ENCODE peak calls at places on chromosomes 1 and 21, in ten cellular contexts. K is stomach, U is WTC11, I is endothelial cell, Z is foreskin keratinocyte, L is cardiac muscle cell, G is breast epithelium, Y is ovary, P is Calu3, S is Peyer's patch. E is an unnamed sample.

GRCh38 chr21:36504067-36505058 is 24.4 kb upstream of the CLDN14 start:
- DNase-seq in K (no peak), U (peak), I (peak), Z (no peak), L (peak), G (no peak), Y (no peak), P (peak), S (peak), E (no peak)

GRCh38 chr1:198747127-198747526 is 108.3 kb downstream of the PTPRC start:
- DNase-seq in K (no peak), U (no peak), I (no peak), Z (no peak), L (no peak), G (no peak), Y (no peak), P (no peak), S (no peak), E (no peak)

GRCh38 chr1:179175011-179175934 is 54.2 kb downstream of the ABL2 start:
- DNase-seq in K (no peak), U (no peak), I (no peak), Z (peak), L (peak), G (peak), Y (no peak), P (peak), S (no peak), E (no peak)

GRCh38 chr1:64623750-64624445 is 121.0 kb upstream of the RAVER2 start:
- DNase-seq in K (no peak), U (no peak), I (no peak), Z (peak), L (peak), G (no peak), Y (no peak), P (peak), S (no peak), E (no peak)

GRCh38 chr1:31216016-31216415 is 23.7 kb downstream of the NKAIN1 start:
- DNase-seq in K (peak), U (peak), I (peak), Z (peak), L (peak), G (peak), Y (peak), P (no peak), S (peak), E (no peak)

GRCh38 chr1:27496604-27497155 is 6.7 kb upstream of the WASF2 start:
- DNase-seq in K (no peak), U (peak), I (peak), Z (no peak), L (peak), G (no peak), Y (peak), P (no peak), S (peak), E (no peak)

GRCh38 chr1:104987210-104987609 is 1237.5 kb downstream of the AMY1C start:
- DNase-seq in K (no peak), U (no peak), I (no peak), Z (no peak), L (no peak), G (no peak), Y (no peak), P (no peak), S (no peak), E (no peak)

GRCh38 chr1:25922633-25923567 is 16.7 kb upstream of the STMN1 start:
- DNase-seq in K (peak), U (peak), I (peak), Z (peak), L (peak), G (no peak), Y (peak), P (peak), S (peak), E (peak)

GRCh38 chr1:166111430-166111829 is 55.4 kb downstream of the FAM78B start:
- DNase-seq in K (no peak), U (no peak), I (no peak), Z (no peak), L (no peak), G (no peak), Y (no peak), P (no peak), S (no peak), E (no peak)

GRCh38 chr1:86912501-86912900 is 1.4 kb downstream of the SELENOF start:
- DNase-seq in K (no peak), U (no peak), I (no peak), Z (no peak), L (peak), G (no peak), Y (no peak), P (no peak), S (no peak), E (no peak)

GRCh38 chr1:40432644-40433385 is 17.5 kb upstream of the ZFP69B start:
- DNase-seq in K (no peak), U (no peak), I (no peak), Z (no peak), L (peak), G (no peak), Y (no peak), P (no peak), S (no peak), E (no peak)

GRCh38 chr1:230197644-230198567 is 130.9 kb downstream of the GALNT2 start:
- DNase-seq in K (peak), U (no peak), I (no peak), Z (no peak), L (no peak), G (no peak), Y (no peak), P (no peak), S (no peak), E (no peak)

GRCh38 chr1:26276432-26276838 is 3.5 kb upstream of the SH3BGRL3 start:
- DNase-seq in K (no peak), U (no peak), I (no peak), Z (no peak), L (no peak), G (no peak), Y (no peak), P (no peak), S (no peak), E (no peak)

GRCh38 chr1:21903638-21904474 is 33.3 kb downstream of the HSPG2 start:
- DNase-seq in K (no peak), U (no peak), I (no peak), Z (no peak), L (no peak), G (no peak), Y (no peak), P (no peak), S (no peak), E (no peak)

GRCh38 chr21:44865561-44866280 is 7.8 kb downstream of the PTTG1IP start:
- DNase-seq in K (peak), U (no peak), I (no peak), Z (no peak), L (peak), G (no peak), Y (no peak), P (no peak), S (peak), E (peak)

GRCh38 chr1:81850495-81850894 is 49.8 kb downstream of the ADGRL2 start:
- DNase-seq in K (no peak), U (no peak), I (no peak), Z (no peak), L (no peak), G (no peak), Y (no peak), P (no peak), S (no peak), E (no peak)

GRCh38 chr1:173894189-173894588 is 22.9 kb downstream of the SERPINC1 start:
- DNase-seq in K (no peak), U (no peak), I (no peak), Z (peak), L (no peak), G (no peak), Y (no peak), P (no peak), S (no peak), E (no peak)

GRCh38 chr21:15667010-15667409 is 62.8 kb upstream of the USP25 start:
- DNase-seq in K (no peak), U (no peak), I (no peak), Z (peak), L (peak), G (no peak), Y (no peak), P (no peak), S (no peak), E (no peak)

GRCh38 chr1:228346731-228347130 is 59.9 kb downstream of the TRIM11 start:
- DNase-seq in K (no peak), U (no peak), I (no peak), Z (no peak), L (no peak), G (no peak), Y (peak), P (no peak), S (peak), E (no peak)

GRCh38 chr1:100065183-100065968 is 67.4 kb downstream of the SASS6 start:
- DNase-seq in K (no peak), U (no peak), I (no peak), Z (no peak), L (peak), G (no peak), Y (no peak), P (no peak), S (no peak), E (no peak)

GRCh38 chr1:1976031-1976430 is 27.6 kb downstream of the CFAP74 start:
- DNase-seq in K (no peak), U (no peak), I (no peak), Z (no peak), L (no peak), G (no peak), Y (no peak), P (no peak), S (no peak), E (no peak)

GRCh38 chr1:62241357-62242131 is 46.9 kb downstream of the L1TD1 start:
- DNase-seq in K (peak), U (no peak), I (no peak), Z (no peak), L (no peak), G (no peak), Y (no peak), P (peak), S (no peak), E (no peak)

GRCh38 chr1:34066921-34067603 is 98.0 kb downstream of the CSMD2 start:
- DNase-seq in K (no peak), U (no peak), I (no peak), Z (peak), L (peak), G (no peak), Y (no peak), P (no peak), S (no peak), E (no peak)

GRCh38 chr21:29084372-29084771 is 10.9 kb upstream of the CCT8 start:
- DNase-seq in K (no peak), U (no peak), I (no peak), Z (no peak), L (no peak), G (no peak), Y (no peak), P (no peak), S (no peak), E (no peak)

GRCh38 chr1:113694910-113695309 is 64.4 kb downstream of the PHTF1 start:
- DNase-seq in K (no peak), U (no peak), I (no peak), Z (no peak), L (no peak), G (no peak), Y (no peak), P (no peak), S (no peak), E (no peak)

GRCh38 chr1:230622151-230622550 is 20.1 kb upstream of the COG2 start:
- DNase-seq in K (no peak), U (no peak), I (no peak), Z (no peak), L (no peak), G (no peak), Y (no peak), P (no peak), S (no peak), E (no peak)

GRCh38 chr1:169901119-169901518 is 7.4 kb upstream of the SCYL3 start:
- DNase-seq in K (no peak), U (no peak), I (no peak), Z (no peak), L (no peak), G (no peak), Y (no peak), P (no peak), S (no peak), E (no peak)

GRCh38 chr1:53271446-53272090 is 33.2 kb upstream of the MAGOH start:
- DNase-seq in K (no peak), U (no peak), I (no peak), Z (no peak), L (no peak), G (no peak), Y (no peak), P (no peak), S (peak), E (no peak)

GRCh38 chr21:35705237-35705887 is 355.0 kb downstream of the SETD4 start:
- DNase-seq in K (no peak), U (no peak), I (no peak), Z (no peak), L (no peak), G (no peak), Y (no peak), P (no peak), S (no peak), E (no peak)

GRCh38 chr1:184622136-184622823 is 132.4 kb downstream of the EDEM3 start:
- DNase-seq in K (peak), U (no peak), I (no peak), Z (no peak), L (peak), G (peak), Y (peak), P (no peak), S (peak), E (no peak)

GRCh38 chr1:6273380-6273891 is 12.5 kb upstream of the GPR153 start:
- DNase-seq in K (no peak), U (no peak), I (no peak), Z (peak), L (peak), G (no peak), Y (no peak), P (peak), S (peak), E (no peak)

GRCh38 chr1:165423181-165423580 is 21.7 kb downstream of the RXRG start:
- DNase-seq in K (no peak), U (no peak), I (no peak), Z (no peak), L (no peak), G (no peak), Y (no peak), P (no peak), S (no peak), E (no peak)

GRCh38 chr21:33022828-33023573 is 2.7 kb upstream of the OLIG2 start:
- DNase-seq in K (no peak), U (no peak), I (no peak), Z (no peak), L (no peak), G (no peak), Y (no peak), P (no peak), S (no peak), E (no peak)

DNA sequence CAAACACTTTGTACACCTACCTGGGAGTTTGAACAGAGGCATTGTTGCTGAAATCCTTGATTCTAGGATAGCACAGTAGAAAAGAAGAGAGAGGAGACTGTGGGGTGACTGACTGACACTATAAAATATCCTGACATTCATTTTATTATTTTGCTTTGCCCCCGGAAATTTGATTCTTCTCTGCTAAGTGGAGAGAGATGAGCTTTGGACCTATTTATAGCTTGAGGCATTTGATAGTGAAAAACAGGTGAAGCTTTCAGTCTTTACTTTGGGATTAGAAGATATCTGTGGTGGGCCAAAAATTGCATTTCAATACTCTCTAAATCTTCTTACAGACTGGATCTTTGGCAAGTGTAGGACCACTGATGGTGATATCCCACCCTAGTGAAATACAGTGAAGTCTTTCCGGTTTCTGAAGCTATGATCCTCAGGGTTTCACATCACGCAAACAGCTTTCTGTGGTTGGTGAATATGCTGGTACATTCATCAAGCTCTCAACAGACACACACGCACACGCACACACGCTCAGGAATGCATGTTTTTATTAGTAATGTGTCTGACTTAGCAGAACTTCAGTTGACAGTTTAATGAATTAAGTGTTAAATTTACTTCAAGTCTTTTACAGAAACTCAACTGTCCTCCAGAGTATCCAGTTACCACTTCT is at the start of gene AMPD1:
- DNase-seq in K (no peak), U (no peak), I (no peak), Z (peak), L (peak), G (no peak), Y (no peak), P (no peak), S (no peak), E (no peak)
- TF ChIP-seq CTCF in K (no peak), U (no peak), I (no peak), Z (no peak), L (no peak), G (no peak), Y (no peak), P (no peak), S (no peak), E (no peak)

GRCh38 chr1:224896130-224896781 is 33.2 kb upstream of the DNAH14 start:
- DNase-seq in K (no peak), U (no peak), I (no peak), Z (no peak), L (no peak), G (no peak), Y (no peak), P (no peak), S (no peak), E (no peak)

GRCh38 chr1:224897928-224898327 is 31.5 kb upstream of the DNAH14 start:
- DNase-seq in K (no peak), U (no peak), I (no peak), Z (no peak), L (no peak), G (no peak), Y (no peak), P (no peak), S (no peak), E (no peak)

GRCh38 chr1:224897501-224897900 is 32.0 kb upstream of the DNAH14 start:
- DNase-seq in K (no peak), U (no peak), I (no peak), Z (peak), L (no peak), G (no peak), Y (no peak), P (no peak), S (no peak), E (no peak)

GRCh38 chr1:224898937-224899336 is 30.5 kb upstream of the DNAH14 start:
- DNase-seq in K (no peak), U (no peak), I (no peak), Z (no peak), L (no peak), G (no peak), Y (no peak), P (no peak), S (no peak), E (no peak)

GRCh38 chr1:224894915-224895314 is 34.6 kb upstream of the DNAH14 start:
- DNase-seq in K (no peak), U (no peak), I (no peak), Z (no peak), L (peak), G (no peak), Y (no peak), P (no peak), S (no peak), E (no peak)
- TF ChIP-seq CTCF in K (no peak), U (peak), I (no peak), Z (no peak), L (no peak), G (no peak), Y (no peak), P (peak), S (peak), E (no peak)

GRCh38 chr1:111346089-111346885 is 55.6 kb downstream of the CHIA start:
- DNase-seq in K (peak), U (peak), I (peak), Z (peak), L (peak), G (peak), Y (peak), P (peak), S (peak), E (peak)
- TF ChIP-seq CTCF in K (no peak), U (no peak), I (no peak), Z (peak), L (peak), G (no peak), Y (no peak), P (no peak), S (no peak), E (no peak)

DNA sequence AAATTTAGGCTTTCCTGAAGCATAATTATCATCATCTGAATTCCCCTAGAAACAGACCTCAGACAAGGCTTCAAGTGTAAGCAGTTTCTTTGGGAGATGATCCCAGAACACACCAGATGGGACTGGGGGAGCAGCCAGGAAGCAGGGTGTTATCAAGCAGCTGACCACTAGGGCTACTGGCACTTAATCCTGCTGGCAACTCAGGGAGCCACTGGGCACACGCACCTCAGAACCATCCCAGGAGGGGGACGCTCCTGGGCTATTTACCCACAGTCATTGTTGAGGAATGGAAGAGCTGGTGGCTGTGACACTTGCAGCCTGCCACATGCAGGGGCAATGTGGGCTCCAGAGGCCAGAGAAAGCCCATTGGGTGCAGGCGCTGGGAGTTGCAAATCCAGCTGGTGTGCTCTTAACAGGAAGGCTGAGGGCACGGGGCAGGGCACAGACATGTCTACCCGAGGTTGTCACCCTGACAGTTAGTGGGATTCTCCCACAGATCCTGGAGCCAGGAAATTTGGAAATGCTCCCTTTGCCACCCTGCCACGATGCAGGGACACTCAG is 15.1 kb upstream of the IL22RA1 start:
- DNase-seq in K (no peak), U (peak), I (no peak), Z (no peak), L (peak), G (no peak), Y (no peak), P (no peak), S (peak), E (no peak)
- TF ChIP-seq CTCF in K (no peak), U (peak), I (peak), Z (peak), L (peak), G (no peak), Y (no peak), P (peak), S (no peak), E (no peak)

DNA sequence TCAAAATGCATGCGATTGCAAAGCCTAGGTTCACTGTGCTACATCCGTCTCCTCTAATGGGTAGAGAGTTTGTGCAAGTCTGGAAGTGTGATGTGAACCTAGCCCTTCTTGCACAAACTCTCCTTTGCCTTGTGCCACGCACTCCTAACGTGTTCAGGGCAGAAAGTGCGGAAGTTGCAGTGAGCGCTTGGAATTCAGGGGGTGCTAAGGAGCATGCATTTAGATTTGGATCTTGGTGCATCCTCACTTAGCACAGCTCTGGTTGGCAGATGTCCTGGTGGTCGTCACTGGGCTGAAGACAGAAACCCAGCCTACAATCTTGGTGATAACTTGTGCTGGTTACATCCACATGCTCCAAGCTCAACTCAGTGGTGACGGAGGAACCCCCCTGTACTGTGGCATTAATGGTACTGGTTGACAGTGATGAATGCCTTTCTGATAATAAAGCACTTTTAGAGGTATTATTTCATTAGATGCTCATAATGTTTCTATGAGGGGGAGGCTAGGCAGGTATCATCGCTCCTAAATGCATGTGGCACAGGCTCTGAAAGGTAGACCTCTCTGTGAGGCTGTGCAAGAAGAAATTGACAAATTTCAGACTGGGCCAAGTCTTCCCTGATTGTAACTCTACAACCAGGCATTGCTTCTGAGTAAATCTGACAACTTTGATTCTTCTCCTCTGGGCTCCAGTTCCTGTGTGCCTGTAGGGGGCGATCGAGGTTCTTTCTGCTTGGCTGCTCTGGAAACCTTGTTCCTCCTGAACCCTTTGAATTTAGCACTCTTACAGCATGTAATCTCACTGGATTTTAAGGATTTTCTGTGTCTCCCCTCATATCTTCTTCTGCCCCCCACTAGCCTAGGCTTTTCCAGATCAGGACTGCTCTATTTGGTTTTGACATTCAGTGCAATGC is 40.6 kb downstream of the MAPKAPK2 start:
- DNase-seq in K (peak), U (peak), I (peak), Z (peak), L (peak), G (no peak), Y (no peak), P (peak), S (peak), E (no peak)
- TF ChIP-seq CTCF in K (no peak), U (peak), I (no peak), Z (peak), L (peak), G (peak), Y (no peak), P (peak), S (peak), E (no peak)

E was measured in activated B cell treated with CpG ODN at 0.5 μM for 24 hours.